ENCODE peak calls at places on chromosomes 16 and 17, in five cellular contexts. One of them, this sample, is unnamed.

GRCh38 chr17:39178516-39178915 is 12.6 kb upstream of the ARL5C start:
- DNase-seq in K562: no peak
- DNase-seq in GM12878: no peak
- DNase-seq in H1: no peak
- DNase-seq in HepG2: no peak
- DNase-seq in this sample: peak; percentile 18

GRCh38 chr17:6523330-6523729 is 33.0 kb downstream of the PITPNM3 start:
- DNase-seq in K562: no peak
- DNase-seq in GM12878: no peak
- DNase-seq in H1: peak; percentile 39
- DNase-seq in HepG2: peak; percentile 69
- DNase-seq in this sample: peak; percentile 32

GRCh38 chr17:67800495-67800928 is 24.8 kb upstream of the BPTF start:
- DNase-seq in K562: peak; percentile 81
- DNase-seq in GM12878: peak; percentile 59
- DNase-seq in H1: peak; percentile 59
- DNase-seq in HepG2: peak; percentile 83
- DNase-seq in this sample: peak; percentile 83

GRCh38 chr17:4708436-4708835 is 2.0 kb upstream of the ARRB2 start:
- DNase-seq in K562: no peak
- DNase-seq in GM12878: no peak
- DNase-seq in H1: no peak
- DNase-seq in HepG2: peak; percentile 72
- DNase-seq in this sample: no peak

GRCh38 chr16:72677662-72678447 is 370.1 kb downstream of the ZFHX3 start:
- DNase-seq in K562: no peak
- DNase-seq in GM12878: no peak
- DNase-seq in H1: no peak
- DNase-seq in HepG2: peak; percentile 87
- DNase-seq in this sample: no peak

GRCh38 chr16:67941469-67942199 is 2.3 kb downstream of the LCAT start:
- DNase-seq in K562: no peak
- DNase-seq in GM12878: no peak
- DNase-seq in H1: no peak
- DNase-seq in HepG2: no peak
- DNase-seq in this sample: no peak

GRCh38 chr17:17941015-17941414 is 31.2 kb downstream of the TOM1L2 start:
- DNase-seq in K562: no peak
- DNase-seq in GM12878: no peak
- DNase-seq in H1: no peak
- DNase-seq in HepG2: no peak
- DNase-seq in this sample: no peak

GRCh38 chr17:2237521-2237921 is 66.1 kb downstream of the SMG6 start:
- DNase-seq in K562: no peak
- DNase-seq in GM12878: no peak
- DNase-seq in H1: no peak
- DNase-seq in HepG2: no peak
- DNase-seq in this sample: no peak

GRCh38 chr17:10600551-10600950 is 51.1 kb upstream of the MYH2 start:
- DNase-seq in K562: no peak
- DNase-seq in GM12878: no peak
- DNase-seq in H1: no peak
- DNase-seq in HepG2: no peak
- DNase-seq in this sample: no peak

GRCh38 chr16:54648575-54648974 is 282.1 kb upstream of the IRX5 start:
- DNase-seq in K562: no peak
- DNase-seq in GM12878: no peak
- DNase-seq in H1: no peak
- DNase-seq in HepG2: no peak
- DNase-seq in this sample: no peak

GRCh38 chr16:89693289-89693731 is 6.8 kb downstream of the CDK10 start:
- DNase-seq in K562: no peak
- DNase-seq in GM12878: no peak
- DNase-seq in H1: no peak
- DNase-seq in HepG2: no peak
- DNase-seq in this sample: no peak

GRCh38 chr16:67301080-67301757 is 21.9 kb downstream of the PLEKHG4 start:
- DNase-seq in K562: no peak
- DNase-seq in GM12878: no peak
- DNase-seq in H1: no peak
- DNase-seq in HepG2: no peak
- DNase-seq in this sample: no peak

GRCh38 chr17:74403512-74404137 is 28.3 kb upstream of the GPRC5C start:
- DNase-seq in K562: no peak
- DNase-seq in GM12878: no peak
- DNase-seq in H1: no peak
- DNase-seq in HepG2: no peak
- DNase-seq in this sample: no peak

GRCh38 chr16:84718-85452 is 6.9 kb downstream of the MPG start:
- DNase-seq in K562: no peak
- DNase-seq in GM12878: peak; percentile 65
- DNase-seq in H1: no peak
- DNase-seq in HepG2: no peak
- DNase-seq in this sample: no peak

GRCh38 chr16:29774730-29775129 is 3.3 kb upstream of the ZG16 start:
- DNase-seq in K562: no peak
- DNase-seq in GM12878: no peak
- DNase-seq in H1: no peak
- DNase-seq in HepG2: no peak
- DNase-seq in this sample: no peak

GRCh38 chr16:29784157-29784556 is 6.1 kb downstream of the ZG16 start:
- DNase-seq in K562: no peak
- DNase-seq in GM12878: no peak
- DNase-seq in H1: no peak
- DNase-seq in HepG2: no peak
- DNase-seq in this sample: no peak

GRCh38 chr16:29775742-29776408 is 2.2 kb upstream of the ZG16 start:
- DNase-seq in K562: peak; percentile 50
- DNase-seq in GM12878: no peak
- DNase-seq in H1: no peak
- DNase-seq in HepG2: no peak
- DNase-seq in this sample: no peak

GRCh38 chr16:29777576-29778360 is at the start of gene ZG16:
- DNase-seq in K562: no peak
- DNase-seq in GM12878: no peak
- DNase-seq in H1: no peak
- DNase-seq in HepG2: no peak
- DNase-seq in this sample: no peak

DNA sequence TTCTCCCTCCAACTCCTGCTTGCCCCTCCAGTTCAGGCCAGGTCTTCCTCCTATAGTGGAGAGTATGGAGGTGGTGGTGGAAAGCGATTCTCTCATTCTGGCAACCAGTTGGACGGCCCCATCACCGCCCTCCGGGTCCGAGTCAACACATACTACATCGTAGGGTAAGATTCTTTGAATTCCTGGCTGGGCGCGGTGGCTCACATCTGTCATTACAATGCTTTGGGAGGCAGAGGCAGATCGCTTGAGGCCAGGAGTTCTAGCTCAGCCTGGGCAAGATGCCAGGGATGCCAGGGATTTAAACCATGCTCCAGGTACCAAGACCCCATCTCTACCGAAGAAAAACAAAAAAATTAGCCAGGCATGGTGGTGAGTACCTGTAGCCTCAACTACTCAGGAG is 1.4 kb downstream of the ZG16 start:
- DNase-seq in K562: no peak
- DNase-seq in GM12878: no peak
- DNase-seq in H1: no peak
- DNase-seq in HepG2: peak; percentile 81
- DNase-seq in this sample: no peak
- TF ChIP-seq RAD21 in K562: no peak
- TF ChIP-seq RAD21 in GM12878: no peak
- TF ChIP-seq RAD21 in H1: no peak
- TF ChIP-seq RAD21 in HepG2: no peak
- TF ChIP-seq RAD21 in this sample: no peak

GRCh38 chr17:40345161-40346034 is 19.1 kb downstream of the GJD3 start:
- DNase-seq in K562: peak; percentile 84
- DNase-seq in GM12878: no peak
- DNase-seq in H1: no peak
- DNase-seq in HepG2: peak; percentile 84
- DNase-seq in this sample: no peak
- TF ChIP-seq ZNF274 in K562: no peak
- TF ChIP-seq ZNF274 in GM12878: no peak
- TF ChIP-seq ZNF274 in H1: no peak
- TF ChIP-seq ZNF274 in HepG2: peak; percentile 81
- TF ChIP-seq ZNF274 in this sample: no peak

DNA sequence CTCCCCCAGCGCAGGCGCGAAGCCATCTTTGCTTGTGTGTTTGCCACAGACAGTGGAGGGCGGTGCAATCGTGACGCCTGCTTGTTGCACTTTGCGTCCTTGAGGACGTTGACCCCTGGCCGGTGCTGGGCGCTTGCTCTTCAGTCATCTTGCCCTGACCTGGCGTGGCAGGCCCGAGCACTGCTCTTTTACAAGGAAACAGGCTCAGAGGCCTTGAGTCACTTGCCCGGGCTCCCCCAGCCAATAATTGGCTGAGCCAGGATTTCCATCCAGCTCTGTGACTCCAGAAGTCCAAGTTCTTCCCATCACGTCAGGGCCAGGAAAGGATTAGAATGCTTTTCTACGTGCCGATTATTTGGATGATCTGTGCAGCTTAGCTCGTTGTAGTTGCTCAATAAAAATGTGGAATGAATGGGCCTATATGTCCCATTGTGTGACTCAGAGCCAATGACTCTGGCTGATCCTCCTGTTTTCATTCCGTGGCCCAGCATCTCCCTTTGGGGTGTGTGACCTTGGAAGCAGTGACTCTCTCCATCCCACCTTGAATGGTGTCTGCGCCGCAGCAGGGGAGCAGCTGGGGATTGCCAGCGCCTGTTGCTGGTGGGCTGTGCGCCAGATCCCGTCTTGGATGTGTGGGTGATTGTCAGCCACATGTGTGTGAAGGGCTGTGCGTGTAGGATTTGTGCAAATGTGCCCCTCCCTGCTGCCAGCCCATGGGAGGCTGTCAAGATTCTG is 214.1 kb downstream of the SEC14L1 start:
- DNase-seq in K562: no peak
- DNase-seq in GM12878: no peak
- DNase-seq in H1: no peak
- DNase-seq in HepG2: peak; percentile 93
- DNase-seq in this sample: no peak
- TF ChIP-seq RAD21 in K562: no peak
- TF ChIP-seq RAD21 in GM12878: no peak
- TF ChIP-seq RAD21 in H1: no peak
- TF ChIP-seq RAD21 in HepG2: peak; percentile 44
- TF ChIP-seq RAD21 in this sample: no peak

GRCh38 chr17:7673239-7673638 is 14.1 kb downstream of the TP53 start:
- DNase-seq in K562: peak; percentile 29
- DNase-seq in GM12878: peak; percentile 3
- DNase-seq in H1: no peak
- DNase-seq in HepG2: peak; percentile 27
- DNase-seq in this sample: no peak

GRCh38 chr17:7668482-7668881 is 17.8 kb downstream of the ATP1B2 start:
- DNase-seq in K562: no peak
- DNase-seq in GM12878: no peak
- DNase-seq in H1: no peak
- DNase-seq in HepG2: no peak
- DNase-seq in this sample: no peak

GRCh38 chr17:7667616-7668406 is 17.1 kb downstream of the ATP1B2 start:
- DNase-seq in K562: no peak
- DNase-seq in GM12878: no peak
- DNase-seq in H1: no peak
- DNase-seq in HepG2: no peak
- DNase-seq in this sample: no peak
- TF ChIP-seq ZNF274 in K562: no peak
- TF ChIP-seq ZNF274 in GM12878: no peak
- TF ChIP-seq ZNF274 in H1: no peak
- TF ChIP-seq ZNF274 in HepG2: no peak
- TF ChIP-seq ZNF274 in this sample: no peak

DNA sequence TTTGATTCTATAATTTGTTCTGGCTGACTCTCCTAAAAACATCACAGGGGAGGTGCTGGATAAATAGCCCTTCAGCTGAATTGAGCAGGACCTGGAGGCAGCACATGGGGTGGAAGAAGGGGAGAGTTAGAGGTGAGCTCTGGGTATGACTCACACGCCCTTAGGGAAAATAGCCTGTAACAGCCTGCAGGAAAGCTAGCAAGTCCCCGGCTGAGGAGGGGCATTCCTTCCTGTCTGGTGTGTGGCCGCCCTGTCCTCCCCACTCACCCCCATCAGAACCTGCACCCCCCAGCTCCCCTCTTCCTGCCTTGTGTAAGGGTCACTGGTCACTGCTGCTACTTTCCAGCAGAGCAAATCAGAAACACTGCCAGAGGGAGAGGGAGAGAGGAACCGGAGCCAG is 187.4 kb downstream of the C16orf95 start:
- DNase-seq in K562: no peak
- DNase-seq in GM12878: no peak
- DNase-seq in H1: no peak
- DNase-seq in HepG2: no peak
- DNase-seq in this sample: peak; percentile 29
- TF ChIP-seq RAD21 in K562: no peak
- TF ChIP-seq RAD21 in GM12878: no peak
- TF ChIP-seq RAD21 in H1: no peak
- TF ChIP-seq RAD21 in HepG2: no peak
- TF ChIP-seq RAD21 in this sample: no peak

GRCh38 chr17:82750241-82750905 is 1.5 kb upstream of the TBCD start:
- DNase-seq in K562: no peak
- DNase-seq in GM12878: no peak
- DNase-seq in H1: no peak
- DNase-seq in HepG2: no peak
- DNase-seq in this sample: no peak
- TF ChIP-seq ZNF274 in K562: no peak
- TF ChIP-seq ZNF274 in GM12878: no peak
- TF ChIP-seq ZNF274 in H1: no peak
- TF ChIP-seq ZNF274 in HepG2: no peak
- TF ChIP-seq ZNF274 in this sample: no peak

GRCh38 chr17:58083491-58084316 is 485 bp downstream of the DYNLL2 start:
- DNase-seq in K562: peak; percentile 81
- DNase-seq in GM12878: no peak
- DNase-seq in H1: no peak
- DNase-seq in HepG2: peak; percentile 32
- DNase-seq in this sample: no peak
- TF ChIP-seq RAD21 in K562: no peak
- TF ChIP-seq RAD21 in GM12878: no peak
- TF ChIP-seq RAD21 in H1: no peak
- TF ChIP-seq RAD21 in HepG2: peak; percentile 45
- TF ChIP-seq RAD21 in this sample: no peak

This sample was measured in HCT116.